ENCODE peak calls at places on chromosomes 3 and 15, in six cellular contexts. H, Y, K, U, O and J are unnamed samples.

GRCh38 chr3:51997935-51998596 is 2.4 kb upstream of the RPL29 start:
- DNase-seq in H (no peak), Y (no peak), K (peak), U (no peak), O (no peak), J (no peak)

GRCh38 chr3:191220908-191221307 is 21.9 kb downstream of the OSTN start:
- DNase-seq in H (no peak), Y (no peak), K (no peak), U (no peak), O (no peak), J (no peak)

GRCh38 chr3:16788440-16789057 is 96.2 kb upstream of the PLCL2 start:
- DNase-seq in H (no peak), Y (no peak), K (no peak), U (no peak), O (no peak), J (no peak)

GRCh38 chr3:79297242-79297641 is 470.6 kb downstream of the ROBO1 start:
- DNase-seq in H (no peak), Y (no peak), K (no peak), U (no peak), O (no peak), J (no peak)

GRCh38 chr3:107216711-107217110 is 160.5 kb upstream of the CCDC54 start:
- DNase-seq in H (no peak), Y (no peak), K (no peak), U (no peak), O (no peak), J (no peak)

GRCh38 chr3:101643861-101644613 is 32.9 kb downstream of the ZBTB11 start:
- DNase-seq in H (no peak), Y (no peak), K (peak), U (no peak), O (no peak), J (no peak)

GRCh38 chr15:68561146-68561545 is 17.6 kb upstream of the CORO2B start:
- DNase-seq in H (peak), Y (no peak), K (no peak), U (no peak), O (no peak), J (peak)

GRCh38 chr3:194097141-194097880 is 38.6 kb upstream of the HES1 start:
- DNase-seq in H (no peak), Y (no peak), K (no peak), U (no peak), O (no peak), J (no peak)

GRCh38 chr3:10437995-10438901 is 67.1 kb downstream of the ATP2B2 start:
- DNase-seq in H (no peak), Y (no peak), K (no peak), U (no peak), O (no peak), J (no peak)

GRCh38 chr3:112718967-112719366 is 78.0 kb upstream of the CCDC80 start:
- DNase-seq in H (no peak), Y (no peak), K (no peak), U (no peak), O (no peak), J (no peak)

GRCh38 chr3:28916713-28917499 is 364.0 kb upstream of the RBMS3 start:
- DNase-seq in H (no peak), Y (peak), K (peak), U (no peak), O (no peak), J (no peak)

GRCh38 chr3:98325055-98325454 is 28.6 kb upstream of the OR5K4 start:
- DNase-seq in H (no peak), Y (no peak), K (no peak), U (no peak), O (no peak), J (no peak)